ENCODE peak calls at places on chromosomes 16 and 17, in four cellular contexts. F is NCI-H1105 treated with DMSO at 0.1 percent for 48 hours, Q is choroid plexus epithelial cell, P is NCI-H146. T is an unnamed sample.

GRCh38 chr16:88770459-88771293 is 14.3 kb downstream of the PIEZO1 start:
- DNase-seq in Q (peak), F (no peak), P (peak), T (peak)

GRCh38 chr17:72501404-72502110 is 380.7 kb downstream of the SOX9 start:
- DNase-seq in F (no peak), Q (peak), P (no peak), T (peak)

GRCh38 chr17:66989579-66989978 is 25.1 kb downstream of the CACNG4 start:
- DNase-seq in Q (no peak), P (no peak), F (no peak), T (no peak)

GRCh38 chr16:14111713-14112538 is 40.8 kb downstream of the MRTFB start:
- DNase-seq in F (peak), Q (peak), P (no peak), T (peak)

GRCh38 chr16:24822974-24823373 is 22.8 kb upstream of the SLC5A11 start:
- DNase-seq in F (no peak), P (no peak), Q (no peak), T (no peak)

GRCh38 chr16:424623-425081 is 797 bp upstream of the RAB11FIP3 start:
- DNase-seq in Q (no peak), F (no peak), P (peak), T (no peak)

GRCh38 chr17:77817953-77818352 is 140.6 kb upstream of the TNRC6C start:
- DNase-seq in F (no peak), P (no peak), Q (no peak), T (no peak)

GRCh38 chr17:32452281-32452680 is 8.0 kb downstream of the PSMD11 start:
- DNase-seq in P (no peak), F (no peak), Q (no peak), T (no peak)

GRCh38 chr16:89366561-89367537 is 123.5 kb downstream of the ANKRD11 start:
- DNase-seq in P (no peak), F (no peak), Q (no peak), T (no peak)

GRCh38 chr16:70433456-70434103 is 5.3 kb downstream of the ST3GAL2 start:
- DNase-seq in P (no peak), F (no peak), Q (peak), T (no peak)

GRCh38 chr16:48820379-48820778 is 210.4 kb upstream of the N4BP1 start:
- DNase-seq in P (no peak), F (no peak), Q (no peak), T (no peak)

GRCh38 chr17:70187383-70187782 is 18.1 kb downstream of the KCNJ2 start:
- DNase-seq in P (no peak), Q (peak), F (no peak), T (no peak)

GRCh38 chr17:82241926-82242697 is 13.3 kb downstream of the SLC16A3 start:
- DNase-seq in P (no peak), Q (peak), F (no peak), T (no peak)

T was measured in NCI-H510A treated with DMSO at 0.1 percent for 48 hours.